ENCODE peak calls at places on chromosomes 2 and 18, in six cellular contexts. E is hepatocyte; F is naive thymus-derived CD4-positive, alpha-beta T cell; Q is aorta; P is ovary; H is A549. V is an unnamed sample. For H3K9me3, the result is how much of the 10 kb centered on the place peaks cover.

GRCh38 chr2:229273384-229274338 is 2.6 kb upstream of the PID1 start:
- DNase-seq in E (peak), F (no peak), Q (no peak), P (peak), H (peak), V (no peak)

GRCh38 chr2:128799736-128800135 is 481.1 kb upstream of the HS6ST1 start:
- DNase-seq in E (no peak), F (no peak), Q (no peak), P (no peak), H (no peak), V (no peak)

GRCh38 chr2:157301323-157301722 is 24.3 kb downstream of the ERMN start:
- DNase-seq in E (no peak), F (no peak), Q (no peak), P (no peak), H (no peak), V (no peak)

GRCh38 chr2:67079729-67080128 is 317.4 kb upstream of the ETAA1 start:
- DNase-seq in E (no peak), F (no peak), Q (no peak), P (no peak), H (no peak), V (no peak)

GRCh38 chr2:194090251-194090905 is 1566.6 kb upstream of the SLC39A10 start:
- DNase-seq in E (no peak), F (no peak), Q (peak), P (no peak), H (no peak), V (no peak)

GRCh38 chr2:221571391-221572179 is 519 bp downstream of the EPHA4 start:
- DNase-seq in E (peak), F (peak), Q (peak), P (peak), H (no peak), V (peak)

GRCh38 chr2:64273524-64274398 is 129.5 kb upstream of the PELI1 start:
- DNase-seq in E (peak), F (no peak), Q (no peak), P (peak), H (peak), V (no peak)

GRCh38 chr2:68925298-68925885 is 27.3 kb downstream of the GKN2 start:
- DNase-seq in E (peak), F (peak), Q (no peak), P (peak), H (peak), V (peak)

GRCh38 chr2:42917374-42918017 is 125.1 kb upstream of the HAAO start:
- DNase-seq in E (no peak), F (no peak), Q (no peak), P (no peak), H (no peak), V (no peak)

GRCh38 chr18:7750095-7750663 is 183.1 kb downstream of the PTPRM start:
- DNase-seq in E (no peak), F (no peak), Q (no peak), P (no peak), H (no peak), V (no peak)

GRCh38 chr18:35042389-35043066 is 1.3 kb downstream of the MAPRE2 start:
- DNase-seq in E (no peak), F (peak), Q (no peak), P (no peak), H (no peak), V (peak)

GRCh38 chr2:207073791-207074678 is 91.7 kb downstream of the KLF7 start:
- DNase-seq in E (no peak), F (peak), Q (no peak), P (no peak), H (no peak), V (no peak)

GRCh38 chr2:113068706-113069485 is 1.1 kb downstream of the IL1F10 start:
- DNase-seq in E (no peak), F (no peak), Q (no peak), P (no peak), H (no peak), V (no peak)

DNA sequence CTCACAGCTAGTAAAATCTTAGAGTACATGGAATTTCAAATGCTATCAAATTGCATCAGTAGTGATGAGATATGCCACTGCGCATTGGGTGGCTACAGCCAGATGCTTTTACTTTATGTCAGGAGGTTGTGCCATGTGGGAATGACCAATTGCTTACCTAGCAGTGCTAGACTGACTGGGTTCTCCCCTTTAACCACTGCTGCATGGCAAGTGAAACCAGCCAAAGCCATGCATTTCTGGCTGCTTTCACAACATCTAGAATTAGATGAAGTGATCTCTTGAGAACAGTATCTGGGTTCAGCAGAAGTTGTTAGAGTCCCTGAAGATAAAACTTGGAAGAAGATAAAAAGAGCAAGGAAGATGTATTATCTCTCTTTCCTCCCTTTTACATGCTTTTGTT is 1174.2 kb upstream of the CDH2 start:
- DNase-seq in E (no peak), F (no peak), Q (no peak), P (no peak), H (no peak), V (no peak)
- H3K9me3 ChIP-seq in E (under half), F (under half), Q (under half), P (under half), H (under half), V (under half)

GRCh38 chr2:12050381-12050780 is 303.9 kb downstream of the LPIN1 start:
- DNase-seq in E (peak), F (no peak), Q (no peak), P (no peak), H (peak), V (no peak)
- H3K4me3 ChIP-seq in E (no peak), F (no peak), Q (no peak), P (no peak), H (no peak), V (no peak)

DNA sequence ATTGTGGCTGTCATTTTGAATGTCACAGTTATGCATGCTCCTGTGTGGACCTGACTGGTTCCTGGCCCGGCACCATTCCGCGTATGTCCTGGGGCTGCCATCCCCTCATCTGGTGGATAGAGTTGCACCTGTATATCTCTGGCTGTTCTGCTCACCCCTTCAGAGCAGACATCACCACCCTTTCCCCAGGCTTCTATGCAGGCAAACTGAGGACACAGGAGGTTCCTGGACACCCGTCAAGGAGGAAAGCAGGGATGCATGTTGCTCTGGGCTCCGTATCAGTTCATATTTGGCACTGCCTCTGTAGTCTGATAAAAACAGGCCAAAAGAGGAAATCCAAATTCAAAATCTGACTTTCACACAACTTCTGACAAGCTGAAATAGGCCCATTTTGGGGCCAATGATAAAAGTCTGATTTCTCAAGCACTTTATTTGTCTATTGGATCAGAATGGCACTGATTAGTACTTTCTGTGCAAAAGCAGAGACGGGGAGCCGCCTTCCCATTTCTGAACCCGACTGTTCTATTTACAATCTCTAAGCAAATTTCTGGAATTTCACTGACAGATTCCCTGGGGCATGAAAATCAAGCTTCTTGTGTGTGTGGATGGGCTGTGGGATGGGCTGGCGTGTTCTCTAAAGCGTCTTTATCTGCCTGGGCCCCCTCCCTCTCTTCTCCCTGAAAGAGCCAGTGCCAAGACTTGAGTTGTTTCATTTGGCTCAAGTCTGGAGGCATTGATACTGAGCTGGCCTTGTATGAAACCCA is 96.9 kb downstream of the SETBP1 start:
- DNase-seq in E (no peak), F (no peak), Q (no peak), P (peak), H (no peak), V (no peak)
- H3K27ac ChIP-seq in E (no peak), F (no peak), Q (no peak), P (peak), H (no peak), V (no peak)

DNA sequence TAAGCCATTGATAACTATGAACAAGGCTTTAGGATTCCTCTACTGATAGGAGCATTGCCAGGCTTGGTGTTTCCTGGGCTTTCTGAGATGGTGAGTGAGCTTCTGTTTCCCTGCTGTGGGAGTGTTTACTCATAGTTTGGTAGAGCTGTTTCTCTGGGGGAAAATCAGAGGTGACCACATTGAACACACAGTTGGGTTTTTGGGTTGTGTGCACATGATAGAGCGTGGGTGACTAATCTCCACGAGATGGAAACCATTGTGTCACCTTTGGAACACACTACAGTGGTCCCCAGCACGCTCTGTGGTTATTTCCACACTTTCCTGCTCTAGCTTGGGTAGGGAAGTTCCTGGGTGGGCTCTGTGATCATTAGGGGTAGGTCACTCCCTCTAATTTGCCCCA is 5.4 kb downstream of the IL1R1 start:
- DNase-seq in E (no peak), F (no peak), Q (no peak), P (no peak), H (no peak), V (no peak)
- H3K9me3 ChIP-seq in E (under half), F (under half), Q (under half), P (under half), H (half or more), V (under half)

GRCh38 chr2:225429718-225430117 is 30.2 kb downstream of the NYAP2 start:
- DNase-seq in E (peak), F (no peak), Q (no peak), P (no peak), H (no peak), V (no peak)
- H3K4me3 ChIP-seq in E (no peak), F (no peak), Q (no peak), P (no peak), H (no peak), V (no peak)

GRCh38 chr2:101399001-101399794 is 11.9 kb upstream of the CREG2 start:
- DNase-seq in E (no peak), F (no peak), Q (no peak), P (no peak), H (no peak), V (no peak)

GRCh38 chr2:101398026-101398830 is 10.9 kb upstream of the CREG2 start:
- DNase-seq in E (no peak), F (no peak), Q (no peak), P (no peak), H (no peak), V (no peak)

GRCh38 chr2:101396352-101396717 is 9.0 kb upstream of the CREG2 start:
- DNase-seq in E (peak), F (no peak), Q (no peak), P (no peak), H (peak), V (no peak)

GRCh38 chr2:101400048-101400447 is 12.7 kb upstream of the CREG2 start:
- DNase-seq in E (peak), F (no peak), Q (no peak), P (no peak), H (no peak), V (no peak)

GRCh38 chr2:101395545-101396351 is 8.4 kb upstream of the CREG2 start:
- DNase-seq in E (no peak), F (no peak), Q (no peak), P (no peak), H (no peak), V (no peak)
- H3K27ac ChIP-seq in E (peak), F (no peak), Q (no peak), P (no peak), H (peak), V (no peak)

GRCh38 chr2:120940726-120941256 is 205.1 kb downstream of the GLI2 start:
- DNase-seq in E (no peak), F (no peak), Q (no peak), P (no peak), H (no peak), V (no peak)
- H3K9me3 ChIP-seq in E (under half), F (under half), Q (under half), P (under half), H (under half), V (under half)

DNA sequence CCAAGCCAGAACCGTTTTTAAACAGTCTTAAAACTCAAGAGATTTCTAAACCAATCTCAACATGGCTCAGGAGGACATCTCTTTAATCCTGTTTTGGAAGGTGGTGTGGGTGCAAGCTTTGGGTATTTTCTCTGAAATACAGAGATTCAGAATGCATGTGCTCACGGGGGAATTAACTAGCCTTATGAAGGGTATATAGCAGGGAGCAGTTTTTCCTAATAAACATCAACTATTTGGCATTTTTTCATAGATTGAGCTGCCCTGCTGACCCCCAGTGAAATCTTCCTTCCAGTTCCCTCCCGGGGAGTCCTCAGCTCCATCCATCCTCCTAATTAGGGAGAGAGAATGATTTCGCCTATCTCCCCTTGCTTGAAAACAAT is 122.6 kb downstream of the SMAD7 start:
- DNase-seq in E (no peak), F (no peak), Q (no peak), P (peak), H (no peak), V (no peak)
- H3K4me3 ChIP-seq in E (no peak), F (no peak), Q (no peak), P (no peak), H (no peak), V (no peak)

GRCh38 chr2:215692387-215693079 is 256.7 kb upstream of the FN1 start:
- DNase-seq in E (no peak), F (no peak), Q (no peak), P (no peak), H (no peak), V (no peak)

GRCh38 chr2:215695876-215696275 is 260.0 kb upstream of the FN1 start:
- DNase-seq in E (no peak), F (no peak), Q (no peak), P (no peak), H (no peak), V (no peak)

GRCh38 chr2:215691346-215691745 is 255.5 kb upstream of the FN1 start:
- DNase-seq in E (no peak), F (no peak), Q (no peak), P (no peak), H (no peak), V (no peak)

GRCh38 chr2:215693269-215693998 is 257.6 kb upstream of the FN1 start:
- DNase-seq in E (no peak), F (no peak), Q (no peak), P (peak), H (peak), V (no peak)

DNA sequence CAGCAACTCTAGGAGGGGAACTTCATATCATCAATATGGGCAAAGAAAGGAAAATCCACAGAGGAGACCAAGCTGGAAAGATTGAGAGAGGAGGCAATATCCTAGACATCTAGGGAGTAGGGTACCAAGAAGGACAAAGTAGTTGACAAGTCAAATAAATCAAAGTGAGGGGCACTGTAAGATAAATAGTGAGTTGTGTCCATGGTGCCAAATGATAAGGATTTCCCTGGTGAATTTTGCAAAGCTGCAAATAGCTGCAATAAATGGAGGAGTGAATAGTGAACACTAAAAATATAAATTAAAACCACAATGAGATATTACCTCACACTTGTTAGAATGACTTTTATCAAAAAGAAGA is 258.1 kb upstream of the FN1 start:
- DNase-seq in E (no peak), F (no peak), Q (no peak), P (no peak), H (no peak), V (no peak)
- H3K27ac ChIP-seq in E (peak), F (no peak), Q (peak), P (no peak), H (peak), V (no peak)

DNA sequence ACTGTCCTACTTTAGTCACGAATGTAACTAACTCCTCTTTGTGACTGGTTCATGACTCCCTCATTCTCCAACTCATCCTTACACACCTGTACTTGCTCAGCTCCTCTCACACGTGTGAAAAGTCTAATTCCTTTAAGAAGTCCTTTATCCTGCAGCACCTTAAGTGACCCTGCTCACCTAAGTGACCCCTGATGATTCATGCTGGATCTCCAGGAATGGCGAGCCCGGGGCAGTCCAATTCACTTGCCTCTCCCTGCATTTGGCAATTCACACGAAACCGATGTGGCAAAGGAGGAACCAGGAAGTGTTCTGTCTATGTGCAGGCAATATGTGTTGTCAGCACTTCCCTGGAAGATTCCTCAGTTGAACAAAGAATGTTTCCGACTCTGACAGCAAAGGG is 189.8 kb upstream of the NABP1 start:
- DNase-seq in E (no peak), F (no peak), Q (no peak), P (no peak), H (peak), V (no peak)
- H3K9me3 ChIP-seq in E (under half), F (under half), Q (under half), P (under half), H (under half), V (under half)

V was measured in CD8-positive, alpha-beta memory T cell.